ENCODE peak calls at places on chromosomes 7 and 10, in four cellular contexts. R, U, E and V are unnamed samples.
A peak's percentile ranks its signal among the peaks of the same experiment; 100 is the strongest.

GRCh38 chr10:110495731-110496552 is 1.8 kb upstream of the DUSP5 start:
- DNase-seq in U (peak; percentile 71), E (peak; percentile 94), R (peak; percentile 68), V (no peak)

GRCh38 chr10:103502849-103503660 is 9.6 kb downstream of the NEURL1 start:
- DNase-seq in E (no peak), R (no peak), U (peak; percentile 91), V (no peak)

GRCh38 chr7:24378871-24379608 is 95.0 kb downstream of the NPY start:
- DNase-seq in U (no peak), R (no peak), E (peak; percentile 53), V (no peak)

GRCh38 chr7:45892407-45893035 is 4.2 kb downstream of the IGFBP1 start:
- DNase-seq in E (no peak), R (no peak), U (no peak), V (no peak)

GRCh38 chr7:7032221-7032620 is 150.1 kb upstream of the C1GALT1 start:
- DNase-seq in R (no peak), E (no peak), U (no peak), V (no peak)

GRCh38 chr7:70432567-70433001 is 699.4 kb upstream of the GALNT17 start:
- DNase-seq in E (no peak), R (no peak), U (no peak), V (no peak)

GRCh38 chr10:12902135-12902572 is 99.4 kb downstream of the CCDC3 start:
- DNase-seq in R (no peak), U (peak; percentile 83), E (peak; percentile 79), V (peak; percentile 3)

GRCh38 chr10:86647773-86648705 is 6.3 kb upstream of the OPN4 start:
- DNase-seq in U (peak; percentile 42), R (peak; percentile 61), E (no peak), V (no peak)

GRCh38 chr10:12081879-12082560 is 13.3 kb downstream of the DHTKD1 start:
- DNase-seq in U (no peak), E (peak; percentile 39), R (no peak), V (no peak)

GRCh38 chr10:93199221-93199681 is 125.6 kb downstream of the CYP26A1 start:
- DNase-seq in E (peak; percentile 80), R (peak; percentile 84), U (no peak), V (no peak)

GRCh38 chr10:14879801-14880193 is 1.1 kb downstream of the SUV39H2 start:
- DNase-seq in U (peak; percentile 25), E (no peak), R (no peak), V (no peak)

GRCh38 chr7:103240806-103241205 is 56.4 kb upstream of the PMPCB start:
- DNase-seq in R (no peak), E (no peak), U (no peak), V (no peak)

GRCh38 chr10:37566336-37566735 is 291.1 kb downstream of the ZNF248 start:
- DNase-seq in R (no peak), E (no peak), U (no peak), V (no peak)

GRCh38 chr7:100483101-100483727 is 513 bp upstream of the NYAP1 start:
- DNase-seq in R (no peak), U (peak; percentile 99), E (peak; percentile 65), V (peak; percentile 81)

GRCh38 chr10:30178565-30178964 is 119.2 kb upstream of the JCAD start:
- DNase-seq in U (no peak), E (peak; percentile 94), R (no peak), V (no peak)

GRCh38 chr10:116845823-116846222 is 3.5 kb upstream of the ENO4 start:
- DNase-seq in U (no peak), E (no peak), R (no peak), V (no peak)

GRCh38 chr7:151875862-151876111 is 1.1 kb downstream of the PRKAG2 start:
- DNase-seq in E (peak; percentile 66), U (peak; percentile 97), R (no peak), V (no peak)

GRCh38 chr10:11773777-11774441 is 31.7 kb downstream of the ECHDC3 start:
- DNase-seq in U (no peak), E (no peak), R (no peak), V (no peak)

GRCh38 chr7:20172736-20173334 is 44.3 kb downstream of the MACC1 start:
- DNase-seq in E (peak; percentile 77), R (peak; percentile 72), U (peak; percentile 66), V (peak; percentile 9)

GRCh38 chr10:110597476-110597875 is 30.0 kb downstream of the SMC3 start:
- DNase-seq in E (no peak), R (no peak), U (no peak), V (no peak)

GRCh38 chr7:77570330-77571011 is 33.4 kb downstream of the PTPN12 start:
- DNase-seq in E (peak; percentile 74), U (no peak), R (no peak), V (no peak)

GRCh38 chr7:22782616-22783232 is 39.9 kb downstream of the TOMM7 start:
- DNase-seq in U (peak; percentile 76), R (peak; percentile 72), E (peak; percentile 57), V (peak; percentile 75)

GRCh38 chr7:73856941-73857340 is 4.0 kb upstream of the TMEM270 start:
- DNase-seq in U (no peak), R (no peak), E (no peak), V (no peak)

GRCh38 chr10:95359466-95359865 is 68.7 kb upstream of the PDLIM1 start:
- DNase-seq in R (no peak), E (no peak), U (no peak), V (no peak)

GRCh38 chr10:101881036-101881774 is 37.6 kb upstream of the KCNIP2 start:
- DNase-seq in U (no peak), E (no peak), R (no peak), V (no peak)

GRCh38 chr10:43230101-43230908 is 36.6 kb downstream of the RASGEF1A start:
- DNase-seq in R (peak; percentile 57), U (no peak), E (no peak), V (no peak)

GRCh38 chr10:36602374-36602773 is 523.0 kb upstream of the ANKRD30A start:
- DNase-seq in E (peak; percentile 49), R (no peak), U (no peak), V (no peak)

GRCh38 chr10:95508730-95509129 is 52.4 kb downstream of the SORBS1 start:
- DNase-seq in U (no peak), R (no peak), E (peak; percentile 65), V (no peak)

DNA sequence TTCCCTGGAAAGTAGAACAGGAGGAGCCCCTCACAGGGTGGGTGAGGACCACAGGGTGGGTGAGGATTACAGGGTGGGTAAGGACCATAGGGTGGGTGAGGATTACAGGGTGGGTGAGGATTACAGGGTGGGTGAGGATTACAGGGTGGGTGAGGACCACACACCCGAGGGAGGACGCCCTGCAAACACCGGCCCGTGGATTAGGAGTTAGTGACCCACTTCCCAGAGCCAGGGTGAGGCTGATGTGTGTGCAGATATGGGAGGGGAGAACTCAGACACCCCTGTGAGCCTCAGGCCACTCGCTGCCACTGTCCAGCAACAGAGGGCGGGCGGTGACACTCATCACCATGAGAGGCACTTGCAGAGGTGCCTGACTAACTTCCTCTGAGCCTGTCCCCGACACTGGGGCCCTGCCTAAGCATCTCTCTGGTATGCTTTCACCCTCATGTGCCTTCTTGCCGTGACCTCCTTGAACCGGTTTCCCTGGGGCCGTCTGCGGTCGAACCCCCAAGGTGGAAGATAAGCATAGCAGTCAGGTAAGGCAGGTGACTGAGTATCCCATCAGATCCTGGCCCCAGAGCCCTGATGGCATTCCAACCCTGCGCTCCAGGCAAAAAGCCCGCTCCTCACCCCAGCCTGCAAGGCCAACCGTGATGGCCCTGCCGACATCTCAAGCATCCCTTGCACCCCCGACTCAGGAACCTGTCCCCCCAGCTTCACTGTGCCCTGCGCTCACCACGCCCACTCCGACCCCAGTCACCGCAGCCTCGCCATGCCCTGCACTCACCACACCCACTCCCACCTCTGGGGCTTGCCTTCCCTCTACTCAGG is 74.1 kb downstream of the FAM53B start:
- DNase-seq in U (peak; percentile 39), E (no peak), R (no peak), V (no peak)
- H3K4me1 ChIP-seq in U (no peaks in the 10 kb centered on the region), E (peaks cover 29% of the 10 kb centered on the region), R (no peaks in the 10 kb centered on the region), V (peaks cover 77% of the 10 kb centered on the region)

DNA sequence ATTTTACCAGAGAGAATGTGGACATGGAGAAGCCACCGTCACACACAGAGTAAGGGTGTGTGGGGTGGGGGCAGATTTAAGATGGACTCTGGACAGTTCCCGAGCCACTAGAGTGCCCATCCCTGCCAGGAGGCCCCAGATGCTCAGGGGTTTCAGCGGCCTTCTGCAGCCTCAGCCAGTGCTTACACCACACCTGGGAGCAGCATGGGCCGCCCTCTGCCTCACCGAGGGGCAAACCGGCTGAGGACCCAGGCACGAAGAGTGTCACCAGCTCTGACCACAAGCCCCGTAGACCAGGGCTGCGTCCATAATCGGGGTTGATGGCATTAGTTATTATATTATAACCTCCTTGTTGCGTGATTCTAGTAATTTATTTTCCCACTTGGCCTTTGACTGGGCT is 6.7 kb upstream of the MNX1 start:
- DNase-seq in R (no peak), E (no peak), U (peak; percentile 37), V (no peak)
- H3K4me3 ChIP-seq in R (no peak overlapping the region), E (no peak overlapping the region), U (no peak overlapping the region), V (no peak overlapping the region)

DNA sequence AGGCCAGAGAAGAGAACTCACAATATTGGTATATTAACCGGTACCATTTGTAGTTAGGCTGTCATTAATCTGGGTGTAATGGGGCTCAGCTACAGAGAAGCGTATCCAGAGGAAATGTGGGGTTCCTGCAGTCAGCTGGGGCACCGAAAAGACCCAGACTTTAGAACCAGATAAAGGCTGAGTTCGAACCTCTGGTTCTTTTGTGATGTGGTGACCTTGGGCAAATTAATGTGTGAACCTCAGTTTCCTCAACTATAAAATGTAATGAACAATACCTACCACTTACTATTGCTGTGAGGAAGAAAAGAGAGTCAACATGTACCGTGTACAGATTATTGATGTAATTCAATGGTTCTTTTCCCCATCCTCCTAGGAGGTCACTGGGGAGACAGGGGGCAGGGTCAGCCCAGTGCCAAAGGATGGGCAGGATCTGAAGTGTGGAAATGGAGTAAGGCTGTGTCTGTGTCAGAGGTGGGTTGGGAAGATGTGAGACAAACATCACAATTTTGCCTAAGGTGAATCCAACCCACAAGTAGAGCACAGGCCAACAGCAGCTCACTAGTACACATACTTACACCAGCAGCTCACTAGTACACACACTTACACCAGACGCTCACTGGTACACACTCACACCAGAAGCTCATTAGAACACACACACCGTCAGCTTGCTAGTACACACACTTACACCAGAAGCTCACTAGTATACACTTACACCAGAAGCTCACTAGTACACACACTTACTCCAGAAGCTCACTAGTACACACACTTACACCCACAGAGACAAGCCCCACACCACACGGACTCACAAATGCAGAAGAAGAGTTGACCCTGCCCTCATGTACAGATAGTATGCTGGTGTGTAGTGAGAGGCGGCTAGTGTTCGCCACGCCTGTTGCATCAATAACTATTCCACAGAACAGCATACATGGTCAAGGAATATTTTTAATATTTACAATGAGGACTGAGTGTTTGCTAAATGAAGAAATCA is 28.0 kb downstream of the PRSS2 start:
- DNase-seq in R (no peak), E (no peak), U (no peak), V (peak; percentile 66)
- H3K27ac ChIP-seq in R (no peak overlapping the region), E (no peak overlapping the region), U (no peak overlapping the region), V (peak overlapping the region; percentile 100)

GRCh38 chr10:79399242-79399831 is 46.1 kb downstream of the ZCCHC24 start:
- DNase-seq in E (peak; percentile 99), U (peak; percentile 77), R (peak; percentile 96), V (no peak)
- H3K4me1 ChIP-seq in E (peaks cover 60% of the 10 kb centered on the region), U (peaks cover 25% of the 10 kb centered on the region), R (peaks cover 5% of the 10 kb centered on the region), V (no peaks in the 10 kb centered on the region)